ENCODE peak calls at places on chromosomes 2 and 18, in seven cellular contexts. One of them, this sample, is unnamed.

GRCh38 chr2:73852020-73852419 is 23.3 kb downstream of the STAMBP start:
- DNase-seq in GM12878: no peak
- DNase-seq in K562: peak
- DNase-seq in HepG2: no peak
- DNase-seq in H1: no peak
- DNase-seq in HCT116: peak
- DNase-seq in SK-N-SH: no peak
- DNase-seq in this sample: no peak

GRCh38 chr2:241067501-241068135 is 34.5 kb downstream of the MTERF4 start:
- DNase-seq in GM12878: no peak
- DNase-seq in K562: no peak
- DNase-seq in H1: no peak
- DNase-seq in HepG2: no peak
- DNase-seq in SK-N-SH: no peak
- DNase-seq in HCT116: no peak
- DNase-seq in this sample: no peak

GRCh38 chr2:166632616-166633015 is 138.6 kb upstream of the SCN7A start:
- DNase-seq in SK-N-SH: no peak
- DNase-seq in HepG2: no peak
- DNase-seq in GM12878: no peak
- DNase-seq in HCT116: no peak
- DNase-seq in H1: no peak
- DNase-seq in K562: no peak
- DNase-seq in this sample: no peak

GRCh38 chr2:148667114-148667513 is 22.6 kb downstream of the EPC2 start:
- DNase-seq in SK-N-SH: no peak
- DNase-seq in HCT116: no peak
- DNase-seq in GM12878: no peak
- DNase-seq in K562: no peak
- DNase-seq in HepG2: no peak
- DNase-seq in H1: no peak
- DNase-seq in this sample: no peak

GRCh38 chr2:208266641-208267335 is 733 bp downstream of the PIKFYVE start:
- DNase-seq in GM12878: no peak
- DNase-seq in HepG2: no peak
- DNase-seq in HCT116: no peak
- DNase-seq in H1: no peak
- DNase-seq in K562: no peak
- DNase-seq in SK-N-SH: no peak
- DNase-seq in this sample: no peak

GRCh38 chr2:1422131-1422530 is 8.9 kb downstream of the TPO start:
- DNase-seq in SK-N-SH: no peak
- DNase-seq in K562: no peak
- DNase-seq in GM12878: no peak
- DNase-seq in H1: no peak
- DNase-seq in HCT116: no peak
- DNase-seq in HepG2: no peak
- DNase-seq in this sample: no peak

GRCh38 chr2:213265679-213266078 is 18.6 kb upstream of the SPAG16 start:
- DNase-seq in K562: no peak
- DNase-seq in HCT116: no peak
- DNase-seq in GM12878: no peak
- DNase-seq in H1: no peak
- DNase-seq in SK-N-SH: no peak
- DNase-seq in HepG2: no peak
- DNase-seq in this sample: peak

GRCh38 chr2:11870584-11870983 is 124.2 kb downstream of the LPIN1 start:
- DNase-seq in GM12878: no peak
- DNase-seq in K562: no peak
- DNase-seq in HCT116: no peak
- DNase-seq in H1: no peak
- DNase-seq in SK-N-SH: no peak
- DNase-seq in HepG2: no peak
- DNase-seq in this sample: no peak

GRCh38 chr2:223697921-223698645 is 95.9 kb upstream of the SCG2 start:
- DNase-seq in H1: no peak
- DNase-seq in GM12878: no peak
- DNase-seq in HepG2: no peak
- DNase-seq in HCT116: peak
- DNase-seq in K562: no peak
- DNase-seq in SK-N-SH: no peak
- DNase-seq in this sample: no peak

GRCh38 chr18:7236899-7237298 is 6.0 kb downstream of the LRRC30 start:
- DNase-seq in H1: no peak
- DNase-seq in SK-N-SH: no peak
- DNase-seq in HepG2: no peak
- DNase-seq in GM12878: no peak
- DNase-seq in HCT116: no peak
- DNase-seq in K562: no peak
- DNase-seq in this sample: no peak

DNA sequence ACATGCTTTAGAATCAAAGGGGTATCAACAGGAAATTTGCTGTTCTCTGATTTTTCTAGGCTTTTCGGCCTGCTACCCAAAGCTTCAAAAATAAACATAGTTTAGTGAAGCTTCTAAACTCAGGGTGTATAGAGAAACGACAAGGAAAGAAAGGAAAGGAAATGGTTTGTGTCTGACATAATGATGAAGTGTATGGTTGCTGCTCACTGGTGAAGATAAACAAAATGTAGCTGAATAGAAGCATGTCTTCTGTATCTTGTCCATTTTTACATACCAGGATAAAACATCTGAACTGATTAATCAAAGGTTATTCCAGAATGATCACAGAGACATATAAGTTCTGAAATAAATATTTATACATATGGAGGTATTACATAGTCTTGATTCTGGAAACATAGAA is 1324.6 kb upstream of the NRXN1 start:
- DNase-seq in K562: no peak
- DNase-seq in SK-N-SH: no peak
- DNase-seq in HCT116: no peak
- DNase-seq in H1: no peak
- DNase-seq in GM12878: no peak
- DNase-seq in HepG2: no peak
- DNase-seq in this sample: no peak
- TF ChIP-seq JUND in K562: no peak
- TF ChIP-seq JUND in SK-N-SH: no peak
- TF ChIP-seq JUND in HCT116: no peak
- TF ChIP-seq JUND in H1: no peak
- TF ChIP-seq JUND in GM12878: no peak
- TF ChIP-seq JUND in HepG2: no peak
- TF ChIP-seq JUND in this sample: no peak

GRCh38 chr2:108988076-108988795 is 784 bp downstream of the EDAR start:
- DNase-seq in GM12878: no peak
- DNase-seq in HepG2: no peak
- DNase-seq in HCT116: no peak
- DNase-seq in H1: no peak
- DNase-seq in K562: no peak
- DNase-seq in SK-N-SH: no peak
- DNase-seq in this sample: no peak
- TF ChIP-seq JUND in GM12878: no peak
- TF ChIP-seq JUND in HepG2: no peak
- TF ChIP-seq JUND in HCT116: no peak
- TF ChIP-seq JUND in H1: no peak
- TF ChIP-seq JUND in K562: no peak
- TF ChIP-seq JUND in SK-N-SH: no peak
- TF ChIP-seq JUND in this sample: no peak

GRCh38 chr18:48728204-48728833 is 189.5 kb downstream of the CTIF start:
- DNase-seq in GM12878: no peak
- DNase-seq in HCT116: no peak
- DNase-seq in H1: no peak
- DNase-seq in K562: peak
- DNase-seq in SK-N-SH: no peak
- DNase-seq in HepG2: no peak
- DNase-seq in this sample: no peak
- TF ChIP-seq JUND in GM12878: no peak
- TF ChIP-seq JUND in HCT116: no peak
- TF ChIP-seq JUND in H1: no peak
- TF ChIP-seq JUND in K562: no peak
- TF ChIP-seq JUND in SK-N-SH: peak
- TF ChIP-seq JUND in HepG2: no peak
- TF ChIP-seq JUND in this sample: no peak

DNA sequence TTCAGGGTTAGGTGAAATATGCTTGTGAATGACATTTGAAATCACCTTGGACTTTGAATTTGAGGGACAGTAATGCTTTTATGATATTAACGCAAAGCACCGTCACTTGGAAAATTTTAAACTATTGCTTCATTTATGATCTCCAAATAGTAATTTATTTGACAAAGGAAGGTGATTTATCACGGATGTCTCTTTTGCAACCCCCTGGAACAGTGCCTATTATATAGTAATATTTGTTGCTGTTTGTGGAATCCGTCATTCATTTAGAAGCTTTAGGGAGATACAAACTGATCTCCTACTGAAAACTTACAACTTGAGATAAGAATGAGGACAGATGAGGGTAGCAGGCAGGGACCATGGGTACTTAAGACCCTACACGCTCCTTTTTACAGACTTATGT is 10.7 kb upstream of the ZEB2 start:
- DNase-seq in HCT116: no peak
- DNase-seq in GM12878: no peak
- DNase-seq in SK-N-SH: no peak
- DNase-seq in H1: no peak
- DNase-seq in HepG2: no peak
- DNase-seq in K562: no peak
- DNase-seq in this sample: no peak
- TF ChIP-seq JUND in HCT116: no peak
- TF ChIP-seq JUND in GM12878: no peak
- TF ChIP-seq JUND in SK-N-SH: no peak
- TF ChIP-seq JUND in H1: no peak
- TF ChIP-seq JUND in HepG2: no peak
- TF ChIP-seq JUND in K562: no peak
- TF ChIP-seq JUND in this sample: no peak

GRCh38 chr2:39153312-39153711 is 32.5 kb upstream of the SOS1 start:
- DNase-seq in HCT116: no peak
- DNase-seq in K562: no peak
- DNase-seq in H1: no peak
- DNase-seq in SK-N-SH: no peak
- DNase-seq in HepG2: no peak
- DNase-seq in GM12878: no peak
- DNase-seq in this sample: no peak
- TF ChIP-seq JUND in HCT116: no peak
- TF ChIP-seq JUND in K562: no peak
- TF ChIP-seq JUND in H1: no peak
- TF ChIP-seq JUND in SK-N-SH: no peak
- TF ChIP-seq JUND in HepG2: no peak
- TF ChIP-seq JUND in GM12878: no peak
- TF ChIP-seq JUND in this sample: no peak

DNA sequence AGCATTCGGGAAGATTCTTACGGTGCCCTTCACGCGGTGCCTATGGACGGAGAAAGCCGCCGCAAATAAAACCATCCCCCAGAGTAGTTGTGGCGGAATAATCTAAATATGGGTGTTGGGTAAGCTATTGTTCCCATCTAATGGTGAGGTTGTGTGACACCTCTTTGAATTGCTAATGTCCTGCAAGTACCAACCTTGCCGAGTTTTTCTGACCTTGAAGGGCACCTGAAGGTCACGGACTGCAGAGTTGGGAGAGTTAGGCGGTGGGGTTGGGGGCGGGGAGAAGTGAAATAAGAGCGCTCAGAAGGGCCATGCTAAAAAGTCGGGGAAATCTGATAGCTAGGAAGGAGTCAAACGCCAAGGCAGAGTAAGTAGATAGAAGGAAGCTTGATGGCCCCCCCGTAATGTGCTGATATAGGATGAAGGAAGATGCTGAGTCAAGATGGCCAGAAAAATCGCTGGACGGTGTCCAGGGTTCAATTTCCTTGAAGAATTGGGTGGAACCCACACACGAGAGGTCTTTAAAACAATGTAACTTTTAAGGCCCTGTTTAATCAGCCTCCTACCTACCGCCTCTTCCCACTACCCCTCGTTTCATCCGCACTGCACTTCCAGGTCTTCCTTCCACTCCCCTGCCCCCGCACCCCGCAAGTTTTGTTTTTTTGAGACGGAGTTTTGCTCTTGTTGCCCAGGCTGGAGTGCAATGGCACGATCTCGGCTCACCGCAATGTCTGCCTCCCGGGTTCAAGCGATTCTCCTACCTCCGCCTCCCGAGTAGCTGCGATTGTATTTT is 602 bp downstream of the KATNAL2 start:
- DNase-seq in HepG2: no peak
- DNase-seq in K562: peak
- DNase-seq in HCT116: no peak
- DNase-seq in H1: peak
- DNase-seq in GM12878: no peak
- DNase-seq in SK-N-SH: no peak
- DNase-seq in this sample: peak
- TF ChIP-seq JUND in HepG2: no peak
- TF ChIP-seq JUND in K562: no peak
- TF ChIP-seq JUND in HCT116: no peak
- TF ChIP-seq JUND in H1: no peak
- TF ChIP-seq JUND in GM12878: no peak
- TF ChIP-seq JUND in SK-N-SH: no peak
- TF ChIP-seq JUND in this sample: no peak

DNA sequence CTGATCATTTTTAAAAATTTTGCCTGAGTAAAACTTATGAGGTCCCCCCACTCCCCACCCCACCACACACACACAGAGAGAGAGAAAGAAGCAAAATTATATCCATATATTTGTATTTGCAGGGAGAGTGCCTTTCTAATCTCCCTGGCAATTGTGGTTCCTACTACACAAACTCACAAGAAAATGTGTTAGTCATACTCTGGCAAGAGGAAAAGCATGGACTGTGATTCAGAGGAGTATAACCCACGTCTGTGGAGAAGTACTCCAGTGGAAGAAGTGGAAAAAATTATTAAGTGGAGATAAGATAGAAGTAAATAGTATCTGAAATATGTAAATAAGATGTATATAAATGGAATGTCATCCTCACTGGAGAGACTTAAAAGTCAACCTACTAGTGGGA is 114.0 kb downstream of the DSEL start:
- DNase-seq in H1: no peak
- DNase-seq in GM12878: no peak
- DNase-seq in SK-N-SH: no peak
- DNase-seq in HepG2: no peak
- DNase-seq in HCT116: no peak
- DNase-seq in K562: no peak
- DNase-seq in this sample: no peak
- TF ChIP-seq JUND in H1: no peak
- TF ChIP-seq JUND in GM12878: no peak
- TF ChIP-seq JUND in SK-N-SH: peak
- TF ChIP-seq JUND in HepG2: no peak
- TF ChIP-seq JUND in HCT116: no peak
- TF ChIP-seq JUND in K562: no peak
- TF ChIP-seq JUND in this sample: no peak

This sample was measured in T47D.